ENCODE peak calls at places on chromosomes 16 and 17, in seven cellular contexts. A is neural crest cell; M is naive thymus-derived CD4-positive, alpha-beta T cell; V is head of caudate nucleus; N is astrocyte of the hippocampus; P is stimulated activated CD8-positive, alpha-beta memory T cell treated with anti-CD3 and anti-CD28 coated beads, Interleukin-15, amount 100 ng/mL, for 24 hours; W is LoVo. H is an unnamed sample.

GRCh38 chr17:27660436-27660835 is 29.4 kb downstream of the LGALS9 start:
- DNase-seq in N (no peak), M (no peak), V (no peak), A (no peak), P (no peak), W (no peak), H (no peak)

GRCh38 chr17:55588858-55589257 is 77.6 kb upstream of the SMIM36 start:
- DNase-seq in V (no peak), N (no peak), W (no peak), A (no peak), M (no peak), P (no peak), H (no peak)

GRCh38 chr16:57634171-57634570 is 5.7 kb downstream of the ADGRG1 start:
- DNase-seq in P (no peak), V (no peak), W (peak; percentile 29), M (no peak), A (no peak), N (peak; percentile 39), H (no peak)

GRCh38 chr16:69823831-69824563 is 61.9 kb downstream of the WWP2 start:
- DNase-seq in W (no peak), M (no peak), P (no peak), V (no peak), N (no peak), A (no peak), H (no peak)

GRCh38 chr16:69618307-69618706 is 52.5 kb downstream of the NFAT5 start:
- DNase-seq in N (peak; percentile 58), A (no peak), P (no peak), V (no peak), M (no peak), W (no peak), H (no peak)

GRCh38 chr17:44972953-44973352 is 4.8 kb upstream of the C1QL1 start:
- DNase-seq in M (no peak), N (peak; percentile 66), A (no peak), V (no peak), W (peak; percentile 66), P (no peak), H (peak; percentile 75)

GRCh38 chr17:17722081-17722905 is 41.0 kb downstream of the RAI1 start:
- DNase-seq in M (no peak), V (peak; percentile 73), A (no peak), W (no peak), P (no peak), N (peak; percentile 66), H (no peak)

GRCh38 chr16:75477680-75478473 is 13.4 kb upstream of the TMEM170A start:
- DNase-seq in W (no peak), P (no peak), N (no peak), V (no peak), M (no peak), A (no peak), H (no peak)

GRCh38 chr17:55421179-55421934 is at the start of gene MMD:
- DNase-seq in P (no peak), N (no peak), M (peak; percentile 24), W (peak; percentile 23), V (no peak), A (no peak), H (no peak)

GRCh38 chr16:12458591-12459400 is 344.9 kb downstream of the CPPED1 start:
- DNase-seq in M (peak; percentile 39), A (no peak), P (no peak), N (no peak), V (no peak), W (no peak), H (no peak)

H was measured in RKO.